ENCODE peak calls at places on chromosomes 3 and 15, in ten cellular contexts. V is hepatocyte, E is neural progenitor cell, N is keratinocyte, I is K562, Q is OCI-LY7, S is osteoblast, H is IMR-90, R is PC-3, T is mammary epithelial cell. P is an unnamed sample.
A peak's percentile ranks its signal among the peaks of the same experiment; 100 is the strongest.

GRCh38 chr15:31262901-31263671 is 63.5 kb upstream of the KLF13 start:
- DNase-seq in R (no peak), H (peak; percentile 7), S (peak; percentile 75), Q (peak; percentile 91), I (no peak), E (no peak), V (no peak), N (peak; percentile 13), T (peak; percentile 5), P (peak; percentile 29)

GRCh38 chr15:84034831-84035753 is 200.5 kb upstream of the GOLGA6L4 start:
- DNase-seq in V (peak; percentile 58), H (peak; percentile 55), T (peak; percentile 46), N (peak; percentile 9), S (no peak), Q (peak; percentile 27), I (no peak), R (peak; percentile 70), E (peak; percentile 42), P (peak; percentile 71)

GRCh38 chr3:57959407-57960173 is 48.6 kb upstream of the FLNB start:
- DNase-seq in T (peak; percentile 74), N (no peak), V (peak; percentile 41), E (no peak), I (no peak), S (no peak), Q (no peak), H (peak; percentile 47), R (no peak), P (peak; percentile 46)

GRCh38 chr3:111592941-111593340 is 2.2 kb downstream of the ZBED2 start:
- DNase-seq in Q (no peak), S (peak; percentile 45), T (no peak), E (peak; percentile 4), H (no peak), V (no peak), R (no peak), N (no peak), I (no peak), P (no peak)

GRCh38 chr15:83100072-83100646 is 7.3 kb upstream of the TM6SF1 start:
- DNase-seq in S (no peak), N (no peak), R (no peak), T (no peak), H (no peak), E (no peak), V (no peak), I (no peak), Q (no peak), P (no peak)

GRCh38 chr3:61573441-61573840 is 12.1 kb downstream of the PTPRG start:
- DNase-seq in T (no peak), H (no peak), V (no peak), R (no peak), I (no peak), N (no peak), E (no peak), S (no peak), Q (no peak), P (peak; percentile 45)

GRCh38 chr15:81411056-81411455 is 37.0 kb upstream of the TMC3 start:
- DNase-seq in H (no peak), V (no peak), N (no peak), I (no peak), E (peak; percentile 20), S (no peak), T (no peak), R (no peak), Q (no peak), P (no peak)

GRCh38 chr15:43799209-43799944 is 643 bp downstream of the SERINC4 start:
- DNase-seq in I (peak; percentile 26), S (no peak), Q (peak; percentile 88), V (no peak), R (no peak), T (no peak), N (no peak), H (no peak), E (no peak), P (no peak)

GRCh38 chr3:191740712-191741111 is 279.7 kb downstream of the PYDC2 start:
- DNase-seq in H (no peak), I (no peak), N (no peak), T (no peak), R (peak; percentile 9), E (no peak), V (no peak), S (no peak), Q (no peak), P (no peak)

GRCh38 chr3:155367510-155367909 is 74.0 kb upstream of the STRIT1 start:
- DNase-seq in V (no peak), S (no peak), N (no peak), Q (peak; percentile 24), R (no peak), I (no peak), H (no peak), E (no peak), T (no peak), P (no peak)

GRCh38 chr3:24496529-24497482 is 2.2 kb upstream of the THRB start:
- DNase-seq in V (peak; percentile 69), N (no peak), E (peak; percentile 74), T (no peak), R (peak; percentile 68), S (peak; percentile 91), H (peak; percentile 4), Q (no peak), I (peak; percentile 84), P (peak; percentile 87)

GRCh38 chr15:101024709-101025108 is 105.6 kb downstream of the LRRK1 start:
- DNase-seq in Q (no peak), H (no peak), V (no peak), R (no peak), E (no peak), S (peak; percentile 11), I (no peak), T (no peak), N (no peak), P (no peak)

GRCh38 chr3:100761211-100761921 is 52.1 kb downstream of the TFG start:
- DNase-seq in T (no peak), H (no peak), S (no peak), Q (peak; percentile 35), R (peak; percentile 50), I (peak; percentile 30), E (peak; percentile 29), V (peak; percentile 34), N (no peak), P (no peak)

GRCh38 chr15:71115567-71116351 is 488 bp downstream of the THSD4 start:
- DNase-seq in H (peak; percentile 58), R (peak; percentile 62), N (no peak), V (peak; percentile 65), Q (no peak), I (no peak), E (peak; percentile 75), S (peak; percentile 97), T (peak; percentile 60), P (peak; percentile 63)

GRCh38 chr3:36444909-36445308 is 64.6 kb downstream of the STAC start:
- DNase-seq in T (peak; percentile 58), S (peak; percentile 70), Q (no peak), H (no peak), V (no peak), E (no peak), R (peak; percentile 53), I (no peak), N (peak; percentile 30), P (no peak)

GRCh38 chr15:57551717-57552677 is 39.7 kb upstream of the MYZAP start:
- DNase-seq in E (peak; percentile 82), Q (no peak), S (peak; percentile 91), T (peak; percentile 53), I (no peak), H (peak; percentile 70), V (peak; percentile 69), N (no peak), R (peak; percentile 90), P (no peak)

GRCh38 chr3:190319660-190320059 is 2.6 kb downstream of the CLDN1 start:
- DNase-seq in T (peak; percentile 99), N (peak; percentile 80), H (peak; percentile 67), S (no peak), I (no peak), Q (no peak), V (no peak), R (peak; percentile 97), E (no peak), P (no peak)

GRCh38 chr3:32837366-32837765 is 19.6 kb downstream of the TRIM71 start:
- DNase-seq in N (no peak), E (no peak), R (no peak), I (no peak), H (no peak), V (no peak), T (no peak), Q (no peak), S (no peak), P (no peak)
- H3K4me2 ChIP-seq in N (no peak overlapping the region), E (peak overlapping the region; percentile 81), R (no peak overlapping the region), I (no peak overlapping the region), H (no peak overlapping the region), V (no peak overlapping the region), T (no peak overlapping the region), Q (no peak overlapping the region), S (no peak overlapping the region), P (no peak overlapping the region)

GRCh38 chr15:74543043-74543422 is 2.0 kb downstream of the ARID3B start:
- DNase-seq in I (no peak), S (no peak), E (no peak), R (no peak), N (no peak), T (no peak), H (peak; percentile 33), Q (no peak), V (no peak), P (no peak)
- H3K4me3 ChIP-seq in I (no peak overlapping the region), S (no peak overlapping the region), E (peak overlapping the region; percentile 93), R (peak overlapping the region; percentile 98), N (no peak overlapping the region), T (no peak overlapping the region), H (no peak overlapping the region), Q (no peak overlapping the region), V (no peak overlapping the region), P (no peak overlapping the region)

DNA sequence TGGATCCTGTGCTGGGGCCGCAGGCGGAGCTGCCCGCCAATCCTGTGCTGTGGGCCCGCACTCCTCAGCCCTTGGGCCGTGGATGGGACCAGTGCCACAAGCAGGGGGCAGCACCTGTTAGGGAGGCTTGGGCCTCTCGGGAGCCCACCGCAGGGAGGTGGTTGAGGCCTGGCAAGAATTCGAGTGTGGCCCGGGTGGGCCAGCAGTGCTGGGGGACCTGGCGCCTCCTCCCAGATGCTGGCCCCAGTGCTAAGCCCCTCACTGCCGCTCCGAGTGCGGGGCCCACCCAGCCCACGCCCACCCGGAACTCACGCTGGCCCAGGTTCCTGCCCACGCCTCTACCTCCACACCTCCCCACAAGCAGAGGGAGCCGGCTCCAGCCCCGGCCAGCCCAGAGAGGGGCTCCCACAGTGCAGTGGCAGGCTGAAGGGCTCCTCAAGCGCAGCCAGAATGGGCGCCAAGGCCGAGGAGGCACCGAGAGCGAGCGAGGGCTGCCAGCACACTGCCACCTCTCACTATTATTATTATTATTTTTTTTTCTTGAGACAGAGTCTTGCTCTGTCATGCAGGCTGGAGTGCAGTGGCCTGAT is 31.4 kb upstream of the TBL1XR1 start:
- DNase-seq in H (no peak), S (no peak), R (no peak), T (no peak), I (no peak), N (no peak), Q (no peak), V (no peak), E (no peak), P (no peak)
- TF ChIP-seq CTCF in H (no peak), S (no peak), R (no peak), T (no peak), I (no peak), N (no peak), Q (no peak), V (no peak), E (no peak), P (no peak)

DNA sequence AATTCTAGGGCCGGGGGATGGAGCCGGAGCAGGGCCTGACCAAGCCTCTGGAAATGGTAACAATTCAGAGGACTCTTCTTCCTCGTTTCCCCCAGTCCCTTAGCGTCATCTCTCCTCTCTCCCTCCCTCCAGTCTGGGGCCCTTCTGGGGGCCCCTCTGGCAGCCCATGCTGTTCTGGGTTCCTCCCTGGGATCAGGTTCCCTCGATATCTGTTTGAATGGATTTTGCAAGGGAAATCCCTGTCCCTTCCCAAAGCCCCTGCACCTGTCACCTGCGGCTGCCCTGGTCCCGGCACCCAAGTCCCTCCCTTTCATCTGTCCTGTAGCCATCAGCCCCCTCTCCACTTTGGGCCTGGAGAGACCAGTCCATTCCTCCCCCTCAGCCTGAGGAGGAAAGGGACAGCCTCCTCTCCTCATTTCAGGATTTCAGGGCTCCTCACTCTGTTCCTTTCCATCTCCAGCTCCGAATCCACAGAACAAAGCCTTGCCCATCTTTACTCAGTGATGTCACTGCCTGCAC is 1.7 kb upstream of the PLCB2 start:
- DNase-seq in H (no peak), S (no peak), V (no peak), T (no peak), N (no peak), R (no peak), Q (no peak), I (no peak), E (no peak), P (no peak)
- H3K4me2 ChIP-seq in H (no peak overlapping the region), S (no peak overlapping the region), V (no peak overlapping the region), T (no peak overlapping the region), N (no peak overlapping the region), R (no peak overlapping the region), Q (no peak overlapping the region), I (peak overlapping the region; percentile 65), E (no peak overlapping the region), P (no peak overlapping the region)

P was measured in fibroblast of lung.